ENCODE peak calls at places on chromosome 3, in six cellular contexts. I is cardiac muscle cell; Q is fibroblast of pulmonary artery; T is coronary artery; B is CD8-positive, alpha-beta memory T cell; X is tibial nerve. O is an unnamed sample.

GRCh38 chr3:23094890-23095462 is 108.2 kb upstream of the UBE2E2 start:
- DNase-seq in I (no peak), Q (peak; percentile 75), T (no peak), B (no peak), X (no peak), O (no peak)

GRCh38 chr3:55300701-55301100 is 186.4 kb downstream of the WNT5A start:
- DNase-seq in I (no peak), Q (no peak), T (no peak), B (no peak), X (no peak), O (no peak)

GRCh38 chr3:168730073-168730472 is 634.3 kb upstream of the GOLIM4 start:
- DNase-seq in I (no peak), Q (no peak), T (no peak), B (no peak), X (no peak), O (no peak)

GRCh38 chr3:119314821-119315220 is 20.6 kb downstream of the ARHGAP31 start:
- DNase-seq in I (no peak), Q (peak; percentile 35), T (no peak), B (no peak), X (no peak), O (no peak)

GRCh38 chr3:186668426-186668825 is 2.6 kb downstream of the HRG start:
- DNase-seq in I (no peak), Q (no peak), T (no peak), B (no peak), X (no peak), O (no peak)

GRCh38 chr3:58434990-58435389 is 1.4 kb upstream of the PDHB start:
- DNase-seq in I (peak; percentile 56), Q (peak; percentile 78), T (no peak), B (no peak), X (no peak), O (no peak)

GRCh38 chr3:129855454-129856419 is 37.8 kb downstream of the TMCC1 start:
- DNase-seq in I (no peak), Q (peak; percentile 71), T (no peak), B (no peak), X (no peak), O (no peak)

GRCh38 chr3:48023377-48023776 is 7.2 kb upstream of the MAP4 start:
- DNase-seq in I (peak; percentile 48), Q (no peak), T (no peak), B (no peak), X (no peak), O (no peak)

GRCh38 chr3:153624310-153625030 is 462.4 kb downstream of the RAP2B start:
- DNase-seq in I (no peak), Q (no peak), T (no peak), B (peak; percentile 56), X (no peak), O (no peak)

GRCh38 chr3:142945023-142945422 is 18.5 kb downstream of the PAQR9 start:
- DNase-seq in I (no peak), Q (no peak), T (no peak), B (no peak), X (no peak), O (no peak)
- H3K4me3 ChIP-seq in I (no peak overlapping the region), Q (no peak overlapping the region), T (no peak overlapping the region), B (peak overlapping the region; percentile 0), X (no peak overlapping the region), O (no peak overlapping the region)

GRCh38 chr3:46931631-46932441 is 44.7 kb downstream of the CCDC12 start:
- DNase-seq in I (no peak), Q (peak; percentile 38), T (no peak), B (no peak), X (no peak), O (no peak)
- H3K4me3 ChIP-seq in I (no peak overlapping the region), Q (no peak overlapping the region), T (peak overlapping the region; percentile 11), B (no peak overlapping the region), X (no peak overlapping the region), O (no peak overlapping the region)

GRCh38 chr3:150757364-150757763 is 5.6 kb downstream of the SIAH2 start:
- DNase-seq in I (no peak), Q (no peak), T (no peak), B (no peak), X (no peak), O (no peak)

GRCh38 chr3:150760431-150761200 is 2.4 kb downstream of the SIAH2 start:
- DNase-seq in I (no peak), Q (no peak), T (no peak), B (peak; percentile 22), X (no peak), O (no peak)

GRCh38 chr3:150759947-150760346 is 3.0 kb downstream of the SIAH2 start:
- DNase-seq in I (no peak), Q (no peak), T (no peak), B (no peak), X (no peak), O (no peak)

GRCh38 chr3:150757768-150758167 is 5.2 kb downstream of the SIAH2 start:
- DNase-seq in I (no peak), Q (no peak), T (no peak), B (no peak), X (no peak), O (no peak)

DNA sequence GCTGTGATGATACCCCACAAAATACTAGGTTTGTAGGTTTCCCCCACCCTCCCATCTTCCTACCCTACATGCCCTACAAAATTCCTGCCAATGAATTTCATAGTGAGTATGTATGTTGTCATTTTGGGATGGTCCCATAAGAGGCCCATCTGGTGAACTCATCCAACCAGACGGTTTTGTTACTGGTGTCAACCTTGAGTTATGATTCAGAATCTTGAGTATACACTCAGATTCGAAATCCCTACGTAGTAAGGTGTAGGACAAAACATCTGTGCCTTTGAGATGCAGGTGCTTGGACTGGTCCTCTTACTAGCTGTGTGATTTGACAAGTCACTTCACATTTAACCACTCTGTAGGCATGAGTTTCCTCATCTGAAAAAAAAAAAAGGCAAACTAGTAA is 3.6 kb downstream of the SIAH2 start:
- DNase-seq in I (no peak), Q (no peak), T (no peak), B (no peak), X (no peak), O (no peak)
- H3K4me3 ChIP-seq in I (no peak overlapping the region), Q (no peak overlapping the region), T (no peak overlapping the region), B (no peak overlapping the region), X (no peak overlapping the region), O (no peak overlapping the region)

DNA sequence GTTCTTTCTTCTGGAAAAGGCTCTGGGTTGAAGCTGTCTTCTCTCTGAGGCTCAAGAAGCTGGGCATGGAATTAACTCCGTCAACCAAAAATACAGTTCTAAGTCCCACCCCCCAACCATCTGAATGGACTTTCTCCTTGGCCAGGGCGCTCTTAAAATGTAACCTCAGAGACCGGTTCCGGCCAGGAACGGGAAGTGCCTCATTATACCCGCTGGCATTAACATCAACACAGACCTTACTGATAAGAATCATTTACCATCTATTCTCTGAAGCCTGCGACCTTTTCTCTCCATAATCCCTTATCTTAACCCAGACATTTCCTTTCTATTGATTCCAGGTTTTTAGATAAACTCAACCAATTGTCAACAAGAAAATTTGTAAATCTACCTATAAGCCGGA is 64.7 kb downstream of the ATP1B3 start:
- DNase-seq in I (no peak), Q (no peak), T (no peak), B (no peak), X (no peak), O (no peak)
- H3K4me3 ChIP-seq in I (no peak overlapping the region), Q (no peak overlapping the region), T (no peak overlapping the region), B (no peak overlapping the region), X (no peak overlapping the region), O (no peak overlapping the region)

DNA sequence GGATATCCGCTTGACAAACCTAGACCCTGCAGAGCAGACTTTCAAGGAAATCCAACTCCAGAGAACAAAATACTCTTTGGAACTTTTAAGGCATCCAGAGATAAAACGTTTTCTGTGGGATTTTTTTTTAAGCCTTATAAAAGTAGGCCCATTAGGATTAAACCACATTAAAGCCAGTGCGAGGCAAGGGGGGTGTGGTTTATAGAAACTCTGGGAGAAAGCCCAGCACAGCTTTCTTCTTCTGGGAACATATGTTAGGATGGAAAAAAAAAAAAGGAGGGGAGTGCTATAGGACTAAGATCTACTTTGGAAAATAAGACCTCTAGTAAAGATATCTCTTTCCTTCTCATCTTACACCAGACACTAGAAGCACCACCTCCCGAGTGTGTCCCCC is 4.0 kb downstream of the SHOX2 start:
- DNase-seq in I (no peak), Q (no peak), T (no peak), B (no peak), X (no peak), O (no peak)
- H3K4me3 ChIP-seq in I (no peak overlapping the region), Q (no peak overlapping the region), T (peak overlapping the region; percentile 81), B (no peak overlapping the region), X (peak overlapping the region; percentile 61), O (no peak overlapping the region)

DNA sequence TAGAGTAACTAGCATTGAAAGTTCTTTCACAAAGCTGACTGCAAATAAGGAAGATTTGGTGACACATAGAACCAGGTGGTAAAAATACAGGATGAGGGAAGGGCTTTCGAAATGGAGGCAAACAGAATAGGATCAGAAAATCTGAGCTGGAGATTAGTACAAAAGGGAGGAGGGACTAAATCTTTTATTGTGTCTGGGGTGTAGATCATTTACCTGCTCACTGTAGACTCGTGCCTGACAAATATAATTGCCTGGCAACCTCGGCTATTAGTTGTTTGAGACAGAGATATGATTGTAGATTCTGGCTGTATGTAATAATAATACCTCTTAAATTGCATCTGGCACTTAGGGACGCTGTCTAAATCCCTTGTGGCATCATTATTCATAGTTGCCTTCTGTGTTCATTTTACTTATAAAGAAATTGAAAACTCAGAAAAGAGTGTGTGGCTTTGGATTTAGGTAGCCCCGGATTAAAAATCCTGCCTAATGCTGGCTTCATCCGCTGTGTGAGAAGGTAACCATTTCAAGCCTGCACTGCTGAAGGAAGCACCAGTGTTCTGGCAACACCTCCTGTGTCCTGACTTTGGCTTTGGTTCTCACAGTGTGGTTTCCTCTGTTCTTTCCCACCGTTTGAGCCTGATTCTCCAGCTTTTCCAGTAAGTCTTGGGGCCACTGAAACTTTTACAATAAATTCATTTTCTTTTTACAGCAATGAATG is 25.0 kb upstream of the GPR160 start:
- DNase-seq in I (no peak), Q (no peak), T (no peak), B (no peak), X (no peak), O (no peak)
- H3K4me3 ChIP-seq in I (no peak overlapping the region), Q (no peak overlapping the region), T (no peak overlapping the region), B (no peak overlapping the region), X (no peak overlapping the region), O (no peak overlapping the region)

GRCh38 chr3:123792473-123793201 is 91.5 kb downstream of the MYLK start:
- DNase-seq in I (no peak), Q (no peak), T (no peak), B (no peak), X (no peak), O (no peak)
- H3K4me3 ChIP-seq in I (no peak overlapping the region), Q (no peak overlapping the region), T (no peak overlapping the region), B (no peak overlapping the region), X (no peak overlapping the region), O (no peak overlapping the region)

DNA sequence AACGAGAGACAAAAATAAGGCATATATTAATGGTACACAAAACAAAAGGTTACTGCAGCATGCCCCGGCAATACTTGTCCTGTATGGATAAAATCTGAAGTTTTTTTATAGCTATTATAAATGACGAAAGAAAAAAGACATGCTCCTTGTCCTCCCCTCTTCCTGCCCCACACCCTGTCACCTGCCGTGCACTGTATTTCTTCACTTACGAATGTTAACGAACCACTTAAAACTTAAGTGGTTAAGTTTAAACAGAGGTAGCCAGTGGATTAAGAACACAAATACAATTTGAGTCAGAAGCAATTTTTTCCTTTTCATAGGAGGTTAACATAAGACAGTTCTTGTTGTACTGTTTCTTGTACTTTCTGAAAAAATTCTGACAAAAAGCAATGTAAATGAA is 799.1 kb upstream of the NECTIN3 start:
- DNase-seq in I (peak; percentile 52), Q (no peak), T (no peak), B (no peak), X (no peak), O (no peak)
- H3K4me3 ChIP-seq in I (no peak overlapping the region), Q (no peak overlapping the region), T (no peak overlapping the region), B (no peak overlapping the region), X (no peak overlapping the region), O (no peak overlapping the region)